ENCODE peak calls at places on chromosomes 2 and 18, in four cellular contexts. H is HepG2, E is SK-N-SH, C is K562. M is an unnamed sample.

GRCh38 chr2:214232266-214232665 is 178.6 kb upstream of the VWC2L start:
- DNase-seq in H (no peak), E (no peak), C (no peak), M (no peak)

GRCh38 chr2:169069341-169069740 is at the start of gene DHRS9:
- DNase-seq in H (no peak), E (no peak), C (no peak), M (no peak)

GRCh38 chr2:103437161-103437560 is 675.3 kb downstream of the TMEM182 start:
- DNase-seq in H (no peak), E (no peak), C (no peak), M (no peak)

GRCh38 chr2:71340176-71340575 is 8.6 kb downstream of the ZNF638 start:
- DNase-seq in H (no peak), E (no peak), C (no peak), M (no peak)

GRCh38 chr2:108115868-108116267 is 123.9 kb upstream of the SULT1C3 start:
- DNase-seq in H (no peak), E (no peak), C (no peak), M (no peak)

GRCh38 chr2:221104391-221104811 is 467.7 kb downstream of the EPHA4 start:
- DNase-seq in H (no peak), E (no peak), C (no peak), M (no peak)

GRCh38 chr2:236044191-236044590 is 124.0 kb downstream of the GBX2 start:
- DNase-seq in H (no peak), E (no peak), C (no peak), M (no peak)

GRCh38 chr18:46727177-46727576 is 29.7 kb downstream of the ST8SIA5 start:
- DNase-seq in H (no peak), E (no peak), C (no peak), M (no peak)

GRCh38 chr2:204470621-204471196 is 74.6 kb upstream of the PARD3B start:
- DNase-seq in H (no peak), E (no peak), C (no peak), M (no peak)

GRCh38 chr2:151153601-151154000 is 108.1 kb downstream of the RBM43 start:
- DNase-seq in H (no peak), E (no peak), C (no peak), M (no peak)

GRCh38 chr2:157782057-157782845 is 93.9 kb downstream of the ACVR1 start:
- DNase-seq in H (peak; percentile 14), E (peak; percentile 11), C (peak; percentile 39), M (no peak)

GRCh38 chr2:197924483-197924882 is 120.1 kb downstream of the PLCL1 start:
- DNase-seq in H (no peak), E (no peak), C (no peak), M (no peak)

GRCh38 chr18:44896817-44897216 is 216.1 kb downstream of the SETBP1 start:
- DNase-seq in H (no peak), E (no peak), C (no peak), M (no peak)

GRCh38 chr2:191222507-191222906 is 22.7 kb upstream of the MYO1B start:
- DNase-seq in H (no peak), E (no peak), C (no peak), M (no peak)

GRCh38 chr2:171707752-171708151 is 20.5 kb downstream of the DYNC1I2 start:
- DNase-seq in H (no peak), E (no peak), C (no peak), M (no peak)

DNA sequence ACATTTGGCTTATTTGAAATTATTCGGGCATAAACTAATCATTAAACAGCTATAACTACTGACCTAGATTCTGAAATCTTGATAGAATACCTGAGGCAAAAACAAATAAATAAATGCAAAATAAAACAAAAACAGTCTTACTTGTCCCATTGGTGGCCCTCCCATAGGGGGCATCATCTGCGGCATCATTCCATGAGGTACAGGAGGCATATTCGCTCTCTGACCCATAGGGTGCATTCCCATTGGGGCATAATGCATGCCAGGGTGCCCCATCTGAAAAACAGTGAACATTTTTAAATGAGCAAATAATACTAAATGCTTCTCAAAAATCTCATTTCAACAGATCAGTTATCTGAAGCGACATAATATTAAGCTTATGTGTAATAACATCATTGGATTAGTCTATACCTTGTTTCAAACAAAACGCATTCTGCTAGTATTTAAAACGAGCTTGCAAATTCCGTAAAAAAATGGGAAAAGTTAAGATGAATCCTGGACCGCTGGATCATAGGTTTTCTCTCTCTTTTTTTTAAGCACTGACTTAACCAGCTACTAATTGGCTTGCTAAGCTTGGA is 1.3 kb downstream of the PRPF40A start:
- DNase-seq in H (peak; percentile 84), E (peak; percentile 37), C (peak; percentile 62), M (no peak)
- TF ChIP-seq MXI1 in H (no peak), E (peak; percentile 18), C (no peak), M (peak; percentile 33)

GRCh38 chr18:50651334-50651733 is 91.4 kb downstream of the MAPK4 start:
- DNase-seq in H (no peak), E (no peak), C (no peak), M (no peak)

GRCh38 chr18:50653402-50654093 is 93.7 kb downstream of the MAPK4 start:
- DNase-seq in H (no peak), E (no peak), C (no peak), M (no peak)

GRCh38 chr18:50647237-50647636 is 87.3 kb downstream of the MAPK4 start:
- DNase-seq in H (no peak), E (no peak), C (no peak), M (no peak)

GRCh38 chr18:50647792-50648191 is 87.9 kb downstream of the MAPK4 start:
- DNase-seq in H (no peak), E (no peak), C (no peak), M (no peak)

GRCh38 chr18:50649821-50650220 is 89.9 kb downstream of the MAPK4 start:
- DNase-seq in H (no peak), E (no peak), C (no peak), M (no peak)
- TF ChIP-seq NFIC in H (no peak), E (no peak), C (no peak), M (no peak)

DNA sequence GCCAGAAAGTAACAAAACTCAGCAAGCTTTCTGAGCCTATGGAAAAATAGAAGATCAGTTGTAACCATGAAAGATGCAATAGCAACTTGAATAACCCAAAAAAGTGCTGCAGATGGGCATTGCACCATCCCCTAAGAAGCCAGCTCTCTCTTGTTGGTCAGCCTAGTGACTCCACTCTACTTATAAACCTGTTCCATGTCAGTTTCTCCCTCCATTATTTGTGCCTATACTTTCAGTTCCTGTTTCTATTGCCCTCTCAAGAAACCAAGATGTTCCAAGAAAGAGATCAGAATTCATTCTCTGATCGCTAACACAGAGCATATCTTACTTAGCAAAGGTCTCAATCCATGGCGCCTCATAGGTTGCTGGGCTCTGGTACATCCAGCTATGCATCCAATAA is 170.3 kb upstream of the MAP2 start:
- DNase-seq in H (no peak), E (no peak), C (no peak), M (no peak)
- TF ChIP-seq MXI1 in H (no peak), E (no peak), C (no peak), M (no peak)

GRCh38 chr2:142220239-142220638 is 89.4 kb upstream of the LRP1B start:
- DNase-seq in H (no peak), E (peak; percentile 3), C (no peak), M (no peak)
- TF ChIP-seq NFIC in H (no peak), E (no peak), C (no peak), M (no peak)

GRCh38 chr2:55425449-55425848 is 5.8 kb upstream of the CCDC88A start:
- DNase-seq in H (no peak), E (no peak), C (no peak), M (no peak)
- TF ChIP-seq MXI1 in H (no peak), E (no peak), C (no peak), M (no peak)

GRCh38 chr18:42338683-42339082 is 383.6 kb downstream of the PIK3C3 start:
- DNase-seq in H (peak; percentile 88), E (no peak), C (no peak), M (no peak)
- TF ChIP-seq NFIC in H (no peak), E (no peak), C (no peak), M (no peak)

GRCh38 chr18:10030816-10031541 is 117.2 kb downstream of the VAPA start:
- DNase-seq in H (no peak), E (peak; percentile 70), C (no peak), M (no peak)
- TF ChIP-seq MXI1 in H (no peak), E (no peak), C (no peak), M (no peak)

GRCh38 chr2:45237850-45238542 is 228.7 kb upstream of the SIX2 start:
- DNase-seq in H (peak; percentile 83), E (no peak), C (no peak), M (no peak)
- TF ChIP-seq NFIC in H (no peak), E (peak; percentile 94), C (no peak), M (no peak)

M was measured in GM12878.